ENCODE peak calls at places on chromosome 16, in four cellular contexts. K, S, W and B are unnamed samples.

GRCh38 chr16:50183316-50183715 is 30.2 kb downstream of the TENT4B start:
- DNase-seq in W (no peak), S (no peak), K (no peak), B (no peak)

GRCh38 chr16:12093902-12094301 is 117.4 kb downstream of the SNX29 start:
- DNase-seq in W (no peak), S (no peak), K (no peak), B (no peak)

GRCh38 chr16:87492241-87492635 is 586 bp downstream of the ZCCHC14 start:
- DNase-seq in K (no peak), S (no peak), W (no peak), B (no peak)

GRCh38 chr16:57137566-57138273 is 45.3 kb downstream of the CPNE2 start:
- DNase-seq in W (no peak), K (no peak), S (no peak), B (no peak)

GRCh38 chr16:78504391-78504945 is 405.0 kb downstream of the WWOX start:
- DNase-seq in W (no peak), S (no peak), K (no peak), B (no peak)

GRCh38 chr16:47142469-47143328 is 1.0 kb downstream of the NETO2 start:
- DNase-seq in S (peak), W (no peak), K (no peak), B (peak)

GRCh38 chr16:3285131-3285530 is 1.8 kb downstream of the ZNF263 start:
- DNase-seq in W (no peak), S (no peak), K (no peak), B (peak)

GRCh38 chr16:13453938-13454553 is 465.9 kb upstream of the ERCC4 start:
- DNase-seq in K (no peak), W (peak), S (peak), B (peak)

GRCh38 chr16:80852261-80852872 is 48.0 kb upstream of the CDYL2 start:
- DNase-seq in K (no peak), W (peak), S (peak), B (peak)

GRCh38 chr16:82567203-82567602 is 59.6 kb upstream of the CDH13 start:
- DNase-seq in W (no peak), S (no peak), K (no peak), B (no peak)

GRCh38 chr16:8474576-8474975 is 115.7 kb downstream of the TMEM114 start:
- DNase-seq in S (no peak), W (no peak), K (no peak), B (no peak)

GRCh38 chr16:69334696-69335095 is 4.3 kb upstream of the PDF start:
- DNase-seq in W (no peak), K (no peak), S (no peak), B (no peak)

GRCh38 chr16:4404247-4404966 is 12.0 kb downstream of the CORO7 start:
- DNase-seq in W (peak), S (peak), K (no peak), B (peak)

GRCh38 chr16:3998793-3999478 is 117.3 kb downstream of the ADCY9 start:
- DNase-seq in K (no peak), S (no peak), W (no peak), B (no peak)

GRCh38 chr16:78624349-78624748 is 524.9 kb downstream of the WWOX start:
- DNase-seq in W (no peak), S (no peak), K (no peak), B (no peak)

GRCh38 chr16:65875362-65876199 is 490.9 kb upstream of the CDH5 start:
- DNase-seq in K (no peak), S (no peak), W (no peak), B (no peak)

GRCh38 chr16:9138731-9139501 is 47.5 kb downstream of the HAPSTR1 start:
- DNase-seq in S (peak), K (no peak), W (peak), B (peak)

GRCh38 chr16:7137560-7138330 is 194.9 kb upstream of the RBFOX1 start:
- DNase-seq in S (no peak), K (no peak), W (peak), B (no peak)

GRCh38 chr16:28012031-28012445 is 51.5 kb downstream of the GSG1L start:
- DNase-seq in K (no peak), W (no peak), S (peak), B (no peak)

GRCh38 chr16:24580665-24581064 is 41.3 kb downstream of the RBBP6 start:
- DNase-seq in S (no peak), K (no peak), W (no peak), B (no peak)

GRCh38 chr16:30997000-30997886 is 12.2 kb downstream of the HSD3B7 start:
- DNase-seq in W (peak), K (peak), S (peak), B (peak)

DNA sequence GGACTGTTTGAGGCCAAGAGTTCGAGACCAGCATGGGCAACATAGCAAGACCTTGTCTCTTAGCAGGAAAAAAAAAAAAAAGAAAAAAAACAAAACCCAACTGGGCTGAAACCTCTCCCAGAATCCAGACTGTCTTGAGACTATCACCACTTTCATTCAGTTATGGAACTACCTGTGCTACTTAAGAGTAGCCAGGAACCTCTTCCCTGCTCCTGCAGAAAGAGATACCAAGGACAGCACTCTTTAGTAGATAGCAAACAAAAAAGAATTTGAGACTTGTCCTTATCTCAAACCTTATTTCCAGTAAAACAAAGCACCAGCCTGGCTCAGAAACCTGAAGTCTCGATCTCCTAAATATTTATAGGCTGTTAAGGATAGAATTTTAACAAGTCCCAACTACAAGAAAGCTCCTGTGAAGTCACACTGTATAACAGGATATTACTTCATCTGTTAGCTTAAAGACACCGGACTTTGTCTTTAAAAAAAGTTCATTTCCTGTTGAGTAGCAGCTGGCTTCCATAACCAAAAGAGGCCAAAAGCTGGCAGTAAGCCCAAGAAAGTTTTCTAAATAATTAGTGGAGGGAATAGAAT is 5.1 kb downstream of the CDR2 start:
- DNase-seq in S (peak), K (no peak), W (peak), B (no peak)
- TF ChIP-seq ATF3 in S (no peak), K (no peak), W (no peak), B (no peak)

DNA sequence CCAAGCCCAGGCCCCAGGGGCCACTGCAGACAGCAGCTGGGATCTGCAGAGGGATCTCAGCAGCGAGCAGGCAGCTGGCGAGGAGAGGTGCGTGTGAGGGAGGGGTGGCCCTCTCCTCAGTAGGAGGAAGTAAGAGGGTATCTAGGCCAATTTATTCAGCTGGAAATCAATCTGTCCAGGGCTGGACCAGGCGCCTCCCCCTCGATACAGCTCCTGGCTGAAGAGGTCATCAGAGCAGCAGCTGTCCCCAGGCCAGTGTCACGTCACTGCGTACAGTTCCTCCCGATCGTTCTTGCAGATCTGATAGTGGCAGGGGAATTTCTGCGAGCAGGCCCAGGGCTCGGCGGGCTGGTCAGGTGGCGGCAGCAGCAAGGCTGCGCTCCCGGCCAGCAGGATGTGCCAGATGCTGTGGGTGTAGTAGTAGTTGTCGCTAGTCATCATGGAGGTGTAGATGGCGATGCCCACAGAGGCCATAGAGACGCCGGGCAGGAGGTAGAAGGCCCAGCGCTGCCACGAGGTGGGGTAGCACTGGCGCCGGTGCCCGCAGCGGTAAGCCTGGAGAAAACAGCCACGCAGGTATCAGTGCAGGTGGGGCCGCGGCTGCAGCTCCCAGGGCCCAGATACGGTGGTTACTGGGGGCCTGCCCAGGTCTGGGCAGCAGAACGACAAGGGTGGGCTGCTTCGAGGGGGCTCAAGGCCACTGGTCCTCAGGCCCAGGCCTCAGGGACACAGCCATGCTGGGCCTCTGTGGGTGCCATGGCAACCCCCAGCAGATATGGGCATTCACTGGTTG is 1.6 kb upstream of the MRPL28 start:
- DNase-seq in W (no peak), K (no peak), S (no peak), B (no peak)
- TF ChIP-seq NR2C2 in W (no peak), K (no peak), S (no peak), B (no peak)

DNA sequence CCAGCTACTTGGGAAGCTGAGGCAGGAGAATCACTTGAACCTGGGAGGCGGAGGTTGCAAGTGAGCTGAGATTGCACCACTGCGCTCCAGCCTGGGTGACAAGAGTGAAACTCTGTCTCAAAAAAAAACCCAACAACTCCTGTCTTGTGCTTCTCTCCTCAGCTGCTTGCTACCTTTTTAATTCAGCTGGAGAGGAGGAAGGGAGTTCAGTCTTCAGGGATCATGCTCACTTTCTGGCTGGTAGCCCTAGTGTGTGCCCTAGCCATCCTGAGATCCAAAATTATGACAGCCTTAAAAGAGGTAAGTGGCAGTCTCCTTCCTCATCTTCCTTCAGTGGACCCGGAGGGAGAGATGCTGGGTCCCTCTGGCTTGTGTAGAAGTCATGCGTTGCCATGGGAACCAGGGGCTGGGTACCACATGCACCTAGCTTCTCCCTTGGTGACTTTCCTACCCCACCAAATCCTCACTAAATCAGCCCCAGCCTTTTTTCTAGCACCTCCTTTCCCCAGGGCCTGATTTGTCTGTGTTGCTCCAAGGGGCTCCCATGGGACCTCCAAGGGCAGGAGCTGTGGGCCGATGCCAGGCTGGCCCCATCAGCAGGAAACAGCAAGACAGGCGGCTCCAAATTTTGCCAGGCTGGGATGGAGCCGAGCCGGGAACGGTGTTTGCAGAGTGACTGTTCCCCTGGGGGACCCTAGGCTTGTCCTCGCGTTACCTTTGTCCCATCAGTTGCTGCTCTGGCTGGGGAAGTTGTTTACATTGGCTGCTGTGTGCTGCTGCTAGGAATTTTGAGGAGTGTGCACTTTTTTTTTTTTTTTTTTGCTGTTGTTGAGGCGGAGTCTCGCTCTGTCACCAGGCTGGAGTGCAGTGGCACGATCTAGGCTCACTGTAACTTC is 65.2 kb downstream of the ABCC1 start:
- DNase-seq in K (no peak), S (no peak), W (peak), B (no peak)
- TF ChIP-seq ATF3 in K (no peak), S (no peak), W (no peak), B (no peak)

DNA sequence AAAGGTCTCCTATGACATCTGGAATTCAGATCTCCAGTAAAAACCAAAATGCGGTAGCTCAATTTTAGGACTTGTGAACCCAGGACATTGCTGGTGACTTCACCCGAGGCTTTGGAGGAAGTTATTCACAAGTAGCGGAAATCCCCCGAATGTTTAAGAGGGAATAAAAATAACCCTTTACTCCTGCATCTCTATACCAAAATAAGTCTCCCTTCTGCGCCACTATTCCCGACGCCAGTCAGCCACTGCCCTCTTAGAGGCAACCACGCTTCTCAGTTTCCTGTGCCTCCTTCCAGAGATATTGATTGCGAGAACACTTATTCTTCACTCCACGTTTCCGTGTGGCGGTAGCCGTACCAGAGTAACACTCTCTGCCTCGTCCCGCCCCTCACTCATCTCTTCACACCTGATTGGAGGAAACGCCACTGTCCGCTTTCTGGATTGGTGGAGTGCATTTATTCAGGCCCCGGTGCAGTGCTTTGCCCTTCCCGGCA is 27.4 kb downstream of the EMP2 start:
- DNase-seq in W (no peak), K (peak), S (peak), B (peak)
- TF ChIP-seq NR2C2 in W (no peak), K (no peak), S (no peak), B (no peak)

GRCh38 chr16:29993903-29994612 is 1.4 kb downstream of the HIRIP3 start:
- DNase-seq in K (no peak), S (no peak), W (no peak), B (no peak)

GRCh38 chr16:29995911-29996772 is at the start of gene INO80E:
- DNase-seq in W (peak), S (peak), K (peak), B (peak)

GRCh38 chr16:29994613-29995329 is 646 bp downstream of the HIRIP3 start:
- DNase-seq in K (no peak), W (no peak), S (peak), B (peak)

GRCh38 chr16:29996773-29997250 is 771 bp downstream of the INO80E start:
- DNase-seq in K (no peak), S (peak), W (no peak), B (no peak)

GRCh38 chr16:29995330-29995910 is at the start of gene HIRIP3:
- DNase-seq in S (peak), W (peak), K (peak), B (peak)
- TF ChIP-seq ATF3 in S (no peak), W (no peak), K (no peak), B (no peak)

DNA sequence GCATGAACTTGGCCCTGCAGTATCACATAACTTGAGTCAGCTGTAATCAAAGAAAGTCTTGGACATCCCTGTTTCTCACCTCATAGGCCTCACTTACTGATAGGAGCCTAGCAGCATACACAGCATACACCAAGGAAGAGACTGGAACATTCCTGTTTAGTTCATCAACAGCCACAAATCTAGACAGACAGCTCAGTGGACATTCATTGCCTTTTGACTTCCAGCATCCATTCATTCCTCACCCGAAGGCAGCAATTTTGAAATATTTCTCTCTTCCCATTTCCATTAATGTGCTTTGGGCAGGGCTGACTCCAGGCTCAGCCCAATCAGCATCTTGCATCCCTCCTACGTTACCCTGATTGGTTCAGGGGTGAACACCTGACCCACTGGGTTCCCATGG is 336.6 kb upstream of the ZFHX3 start:
- DNase-seq in K (no peak), S (no peak), W (no peak), B (no peak)
- TF ChIP-seq NR2C2 in K (no peak), S (no peak), W (no peak), B (no peak)

GRCh38 chr16:19574625-19575024 is 19.1 kb downstream of the VPS35L start:
- DNase-seq in W (no peak), K (no peak), S (no peak), B (no peak)

GRCh38 chr16:19573997-19574396 is 18.5 kb downstream of the VPS35L start:
- DNase-seq in K (no peak), S (no peak), W (no peak), B (no peak)

GRCh38 chr16:19582050-19582784 is 26.7 kb downstream of the VPS35L start:
- DNase-seq in K (no peak), W (no peak), S (no peak), B (no peak)

GRCh38 chr16:19583665-19584300 is 28.3 kb downstream of the VPS35L start:
- DNase-seq in K (no peak), S (peak), W (peak), B (peak)

DNA sequence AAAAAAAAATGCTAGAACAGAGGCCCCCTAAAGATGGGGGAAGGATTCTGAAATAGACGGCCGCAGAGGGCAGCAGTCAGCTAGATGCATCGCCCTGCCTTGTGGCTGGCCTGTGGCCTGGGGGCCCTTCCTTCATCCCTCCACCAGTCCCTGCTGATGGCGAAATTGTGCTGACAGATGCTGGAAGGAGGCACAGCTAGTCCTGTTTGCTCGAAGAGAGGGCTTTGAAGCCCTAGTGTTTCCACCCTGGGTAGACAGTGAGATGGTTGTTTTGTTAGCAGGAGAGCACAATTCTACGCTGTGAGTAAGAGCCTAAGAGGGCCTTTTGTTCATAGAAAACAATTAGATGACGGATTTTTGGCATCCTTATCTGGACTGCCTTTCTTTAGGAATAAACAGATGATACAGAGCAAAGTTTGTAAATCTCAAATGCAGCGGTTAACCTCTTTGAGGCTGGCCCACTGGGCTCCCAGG is 22.9 kb downstream of the VPS35L start:
- DNase-seq in S (no peak), W (no peak), K (no peak), B (no peak)
- TF ChIP-seq ATF3 in S (no peak), W (no peak), K (no peak), B (no peak)

GRCh38 chr16:71727545-71728324 is 3.2 kb upstream of the PHLPP2 start:
- DNase-seq in W (no peak), K (no peak), S (peak), B (no peak)
- TF ChIP-seq NR2C2 in W (no peak), K (no peak), S (no peak), B (no peak)